ENCODE peak calls at places on chromosome 22, in five cellular contexts. K is spleen; J is stimulated activated CD8-positive, alpha-beta memory T cell treated with anti-CD3 and anti-CD28 coated beads, Interleukin-12 subunit alpha, Interleukin-12 subunit beta, amount 100 ng/mL, for 4 hours; T is activated CD8-positive, alpha-beta memory T cell treated with anti-CD3 and anti-CD28 coated beads, Interleukin-2, amount 10 ng/mL, durations not matched to agents 7 days and 5 days; I is frontal cortex. Q is an unnamed sample.

GRCh38 chr22:33350961-33351360 is 292.8 kb upstream of the SYN3 start:
- DNase-seq in K (no peak), J (no peak), T (no peak), I (no peak), Q (no peak)

GRCh38 chr22:40345271-40345670 is 1.0 kb upstream of the ADSL start:
- DNase-seq in K (no peak), J (no peak), T (no peak), I (no peak), Q (no peak)

GRCh38 chr22:25447067-25447688 is 117.3 kb upstream of the GRK3 start:
- DNase-seq in K (no peak), J (no peak), T (no peak), I (no peak), Q (no peak)

GRCh38 chr22:21026783-21027692 is 5.3 kb downstream of the SLC7A4 start:
- DNase-seq in K (no peak), J (no peak), T (no peak), I (no peak), Q (no peak)

GRCh38 chr22:50621948-50622722 is 5.8 kb downstream of the ARSA start:
- DNase-seq in K (peak), J (no peak), T (peak), I (no peak), Q (no peak)

GRCh38 chr22:17191163-17191562 is 28.1 kb downstream of the ADA2 start:
- DNase-seq in K (no peak), J (no peak), T (no peak), I (no peak), Q (no peak)

GRCh38 chr22:41902932-41903421 is 11.9 kb downstream of the SHISA8 start:
- DNase-seq in K (no peak), J (no peak), T (no peak), I (no peak), Q (no peak)

GRCh38 chr22:44693756-44694155 is 8.2 kb upstream of the PRR5 start:
- DNase-seq in K (no peak), J (no peak), T (no peak), I (no peak), Q (no peak)

GRCh38 chr22:19843107-19843856 is 11.4 kb downstream of the GNB1L start:
- DNase-seq in K (no peak), J (no peak), T (no peak), I (no peak), Q (no peak)

GRCh38 chr22:35313311-35314121 is 13.8 kb downstream of the TOM1 start:
- DNase-seq in K (peak), J (no peak), T (peak), I (no peak), Q (no peak)

GRCh38 chr22:20427945-20428417 is 9.6 kb downstream of the SCARF2 start:
- DNase-seq in K (peak), J (no peak), T (no peak), I (no peak), Q (no peak)

Q was measured in ecto neural progenitor cell.